ENCODE peak calls at places on chromosomes 11 and 22, in four cellular contexts. One of them, this sample, is unnamed.

GRCh38 chr22:46108564-46109473 is 41.5 kb upstream of the PPARA start:
- DNase-seq in AG09319: no peak
- DNase-seq in HFF-Myc: no peak
- DNase-seq in activated CD8-positive, alpha-beta T cell treated with anti-CD3 and anti-CD28 coated beads for 36 hours: no peak
- DNase-seq in this sample: no peak

GRCh38 chr11:85663781-85664560 is 958 bp downstream of the CREBZF start:
- DNase-seq in AG09319: no peak
- DNase-seq in HFF-Myc: no peak
- DNase-seq in activated CD8-positive, alpha-beta T cell treated with anti-CD3 and anti-CD28 coated beads for 36 hours: peak
- DNase-seq in this sample: no peak

GRCh38 chr11:44568706-44569473 is 3.4 kb downstream of the CD82 start:
- DNase-seq in AG09319: peak
- DNase-seq in HFF-Myc: peak
- DNase-seq in activated CD8-positive, alpha-beta T cell treated with anti-CD3 and anti-CD28 coated beads for 36 hours: peak
- DNase-seq in this sample: peak

GRCh38 chr11:64650923-64651523 is 60.0 kb downstream of the SLC22A12 start:
- DNase-seq in AG09319: no peak
- DNase-seq in HFF-Myc: no peak
- DNase-seq in activated CD8-positive, alpha-beta T cell treated with anti-CD3 and anti-CD28 coated beads for 36 hours: no peak
- DNase-seq in this sample: no peak

GRCh38 chr11:92269841-92270240 is 45.2 kb downstream of the FAT3 start:
- DNase-seq in AG09319: no peak
- DNase-seq in HFF-Myc: no peak
- DNase-seq in activated CD8-positive, alpha-beta T cell treated with anti-CD3 and anti-CD28 coated beads for 36 hours: no peak
- DNase-seq in this sample: no peak

GRCh38 chr11:68106165-68106940 is 14.8 kb downstream of the CHKA start:
- DNase-seq in AG09319: no peak
- DNase-seq in HFF-Myc: no peak
- DNase-seq in activated CD8-positive, alpha-beta T cell treated with anti-CD3 and anti-CD28 coated beads for 36 hours: no peak
- DNase-seq in this sample: no peak

GRCh38 chr11:8732748-8733241 is 50.2 kb downstream of the RPL27A start:
- DNase-seq in AG09319: peak
- DNase-seq in HFF-Myc: no peak
- DNase-seq in activated CD8-positive, alpha-beta T cell treated with anti-CD3 and anti-CD28 coated beads for 36 hours: no peak
- DNase-seq in this sample: no peak

GRCh38 chr11:64842851-64843841 is 1.3 kb downstream of the CDC42BPG start:
- DNase-seq in AG09319: no peak
- DNase-seq in HFF-Myc: no peak
- DNase-seq in activated CD8-positive, alpha-beta T cell treated with anti-CD3 and anti-CD28 coated beads for 36 hours: no peak
- DNase-seq in this sample: no peak

GRCh38 chr11:23840872-23841271 is 656.0 kb upstream of the LUZP2 start:
- DNase-seq in AG09319: no peak
- DNase-seq in HFF-Myc: no peak
- DNase-seq in activated CD8-positive, alpha-beta T cell treated with anti-CD3 and anti-CD28 coated beads for 36 hours: no peak
- DNase-seq in this sample: no peak

GRCh38 chr11:129191649-129192048 is 476 bp downstream of the ARHGAP32 start:
- DNase-seq in AG09319: no peak
- DNase-seq in HFF-Myc: no peak
- DNase-seq in activated CD8-positive, alpha-beta T cell treated with anti-CD3 and anti-CD28 coated beads for 36 hours: no peak
- DNase-seq in this sample: no peak

GRCh38 chr22:31603081-31603525 is 58.9 kb downstream of the PISD start:
- DNase-seq in AG09319: no peak
- DNase-seq in HFF-Myc: no peak
- DNase-seq in activated CD8-positive, alpha-beta T cell treated with anti-CD3 and anti-CD28 coated beads for 36 hours: peak
- DNase-seq in this sample: no peak

GRCh38 chr11:92670293-92670890 is 299.1 kb upstream of the MTNR1B start:
- DNase-seq in AG09319: no peak
- DNase-seq in HFF-Myc: no peak
- DNase-seq in activated CD8-positive, alpha-beta T cell treated with anti-CD3 and anti-CD28 coated beads for 36 hours: no peak
- DNase-seq in this sample: no peak

DNA sequence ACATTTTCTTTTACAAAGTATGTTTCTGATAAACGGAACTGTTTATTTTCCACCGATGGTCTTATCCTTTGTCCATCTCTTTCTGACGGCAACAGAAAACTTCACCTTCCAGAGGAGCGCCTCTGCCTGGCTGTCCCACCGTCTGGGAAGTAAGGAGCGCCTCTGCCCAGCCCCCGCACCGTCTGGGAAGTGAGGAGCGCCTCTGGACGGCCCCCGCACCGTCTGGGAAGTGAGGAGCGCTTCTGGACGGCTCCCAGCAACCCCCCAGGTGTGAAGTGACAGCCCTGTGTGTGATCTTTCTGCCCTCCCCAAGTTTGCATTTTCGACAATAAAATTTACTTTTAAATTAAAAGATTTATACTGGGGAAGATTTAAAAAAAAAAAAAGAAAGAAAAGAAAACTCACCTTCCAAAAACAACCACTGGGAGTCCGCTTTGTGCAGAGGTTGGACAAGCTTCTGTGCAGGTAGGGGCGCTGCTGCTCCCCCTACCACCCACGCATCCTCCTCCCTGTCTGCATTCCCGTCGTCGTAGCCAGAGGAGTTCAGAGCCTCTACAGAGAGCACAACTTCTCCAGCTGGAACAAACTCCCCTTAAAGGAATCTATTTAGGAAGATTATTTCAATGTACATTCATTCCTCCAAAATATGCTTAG is 1.0 kb upstream of the APOBEC3B start:
- DNase-seq in AG09319: no peak
- DNase-seq in HFF-Myc: no peak
- DNase-seq in activated CD8-positive, alpha-beta T cell treated with anti-CD3 and anti-CD28 coated beads for 36 hours: peak
- DNase-seq in this sample: peak
- TF ChIP-seq CTCF in AG09319: peak
- TF ChIP-seq CTCF in HFF-Myc: peak
- TF ChIP-seq CTCF in activated CD8-positive, alpha-beta T cell treated with anti-CD3 and anti-CD28 coated beads for 36 hours: peak
- TF ChIP-seq CTCF in this sample: peak

GRCh38 chr22:26672060-26672471 is 14.7 kb downstream of the MIAT start:
- DNase-seq in AG09319: no peak
- DNase-seq in HFF-Myc: no peak
- DNase-seq in activated CD8-positive, alpha-beta T cell treated with anti-CD3 and anti-CD28 coated beads for 36 hours: peak
- DNase-seq in this sample: no peak

GRCh38 chr22:26675687-26676273 is 18.4 kb downstream of the MIAT start:
- DNase-seq in AG09319: no peak
- DNase-seq in HFF-Myc: no peak
- DNase-seq in activated CD8-positive, alpha-beta T cell treated with anti-CD3 and anti-CD28 coated beads for 36 hours: no peak
- DNase-seq in this sample: no peak

GRCh38 chr22:26673485-26673884 is 16.1 kb downstream of the MIAT start:
- DNase-seq in AG09319: no peak
- DNase-seq in HFF-Myc: no peak
- DNase-seq in activated CD8-positive, alpha-beta T cell treated with anti-CD3 and anti-CD28 coated beads for 36 hours: peak
- DNase-seq in this sample: no peak

GRCh38 chr22:26672590-26673468 is 15.4 kb downstream of the MIAT start:
- DNase-seq in AG09319: peak
- DNase-seq in HFF-Myc: peak
- DNase-seq in activated CD8-positive, alpha-beta T cell treated with anti-CD3 and anti-CD28 coated beads for 36 hours: peak
- DNase-seq in this sample: peak

GRCh38 chr22:26674211-26675190 is 17.1 kb downstream of the MIAT start:
- DNase-seq in AG09319: no peak
- DNase-seq in HFF-Myc: no peak
- DNase-seq in activated CD8-positive, alpha-beta T cell treated with anti-CD3 and anti-CD28 coated beads for 36 hours: peak
- DNase-seq in this sample: no peak
- TF ChIP-seq CTCF in AG09319: no peak
- TF ChIP-seq CTCF in HFF-Myc: no peak
- TF ChIP-seq CTCF in activated CD8-positive, alpha-beta T cell treated with anti-CD3 and anti-CD28 coated beads for 36 hours: no peak
- TF ChIP-seq CTCF in this sample: no peak

GRCh38 chr22:35841907-35842518 is 124.3 kb downstream of the APOL5 start:
- DNase-seq in AG09319: no peak
- DNase-seq in HFF-Myc: no peak
- DNase-seq in activated CD8-positive, alpha-beta T cell treated with anti-CD3 and anti-CD28 coated beads for 36 hours: no peak
- DNase-seq in this sample: no peak

GRCh38 chr22:35839811-35840739 is 122.4 kb downstream of the APOL5 start:
- DNase-seq in AG09319: peak
- DNase-seq in HFF-Myc: peak
- DNase-seq in activated CD8-positive, alpha-beta T cell treated with anti-CD3 and anti-CD28 coated beads for 36 hours: peak
- DNase-seq in this sample: peak

GRCh38 chr22:35837328-35837727 is 119.7 kb downstream of the APOL5 start:
- DNase-seq in AG09319: no peak
- DNase-seq in HFF-Myc: no peak
- DNase-seq in activated CD8-positive, alpha-beta T cell treated with anti-CD3 and anti-CD28 coated beads for 36 hours: no peak
- DNase-seq in this sample: no peak

GRCh38 chr22:35835998-35836691 is 118.5 kb downstream of the APOL5 start:
- DNase-seq in AG09319: peak
- DNase-seq in HFF-Myc: peak
- DNase-seq in activated CD8-positive, alpha-beta T cell treated with anti-CD3 and anti-CD28 coated beads for 36 hours: no peak
- DNase-seq in this sample: peak

DNA sequence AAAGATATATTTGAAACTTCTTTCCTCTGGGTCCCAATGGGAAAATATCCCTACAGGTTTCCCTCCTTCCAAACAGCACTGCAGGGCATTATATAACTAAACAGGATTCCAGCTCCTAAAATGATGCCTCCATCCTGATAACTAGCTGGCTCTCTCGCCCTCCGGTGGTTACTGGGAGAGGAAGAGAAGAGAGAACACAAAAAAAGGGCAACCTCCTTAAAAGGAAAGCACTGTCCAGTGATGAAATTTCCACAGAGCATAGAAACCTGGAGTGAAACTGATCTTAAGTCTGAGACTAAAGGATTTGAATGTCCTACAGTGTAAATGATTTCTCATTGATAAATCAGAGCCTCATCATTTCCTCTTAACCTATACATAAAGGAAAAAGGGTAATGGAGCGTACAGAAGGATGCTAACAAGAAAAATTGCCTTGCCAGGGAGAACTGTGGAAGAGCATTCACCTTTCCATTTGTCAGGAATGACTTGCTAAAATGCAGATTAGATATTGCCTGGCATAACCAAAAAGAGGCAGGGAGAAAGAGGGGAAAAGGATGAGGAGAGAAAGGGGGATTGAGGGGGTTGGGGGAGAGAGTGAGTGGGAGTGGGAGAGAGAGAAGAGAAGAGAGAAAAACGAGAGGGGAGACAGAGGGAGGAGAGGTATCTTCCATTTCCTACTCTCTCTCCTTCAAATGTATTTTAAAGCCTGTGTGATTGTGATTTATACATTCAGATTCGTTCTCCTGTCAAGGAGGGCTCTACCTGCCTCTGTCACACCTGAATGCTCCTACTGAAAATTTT is 121.4 kb downstream of the APOL5 start:
- DNase-seq in AG09319: peak
- DNase-seq in HFF-Myc: no peak
- DNase-seq in activated CD8-positive, alpha-beta T cell treated with anti-CD3 and anti-CD28 coated beads for 36 hours: peak
- DNase-seq in this sample: no peak
- TF ChIP-seq CTCF in AG09319: peak
- TF ChIP-seq CTCF in HFF-Myc: peak
- TF ChIP-seq CTCF in activated CD8-positive, alpha-beta T cell treated with anti-CD3 and anti-CD28 coated beads for 36 hours: no peak
- TF ChIP-seq CTCF in this sample: peak

DNA sequence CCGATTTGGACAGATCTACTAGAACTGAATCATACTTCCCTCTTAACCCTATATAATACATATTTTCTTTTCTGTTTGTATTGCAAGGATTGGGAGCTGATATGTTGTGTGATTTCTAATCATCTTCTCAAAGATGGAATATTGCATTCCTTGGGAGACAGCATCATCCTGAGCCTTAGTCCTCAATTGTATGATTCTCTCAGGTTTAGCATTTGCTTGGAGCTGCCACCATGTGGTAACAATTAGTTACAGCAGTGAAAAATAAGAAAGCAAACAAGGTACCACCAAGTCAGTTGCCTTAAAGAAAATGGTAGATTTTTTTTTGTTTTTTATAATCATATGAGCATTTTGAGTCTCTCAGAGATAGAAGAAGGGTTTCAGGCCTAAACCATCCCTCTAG is 11.9 kb downstream of the SNX19 start:
- DNase-seq in AG09319: no peak
- DNase-seq in HFF-Myc: no peak
- DNase-seq in activated CD8-positive, alpha-beta T cell treated with anti-CD3 and anti-CD28 coated beads for 36 hours: no peak
- DNase-seq in this sample: no peak
- TF ChIP-seq CTCF in AG09319: peak
- TF ChIP-seq CTCF in HFF-Myc: peak
- TF ChIP-seq CTCF in activated CD8-positive, alpha-beta T cell treated with anti-CD3 and anti-CD28 coated beads for 36 hours: no peak
- TF ChIP-seq CTCF in this sample: peak

DNA sequence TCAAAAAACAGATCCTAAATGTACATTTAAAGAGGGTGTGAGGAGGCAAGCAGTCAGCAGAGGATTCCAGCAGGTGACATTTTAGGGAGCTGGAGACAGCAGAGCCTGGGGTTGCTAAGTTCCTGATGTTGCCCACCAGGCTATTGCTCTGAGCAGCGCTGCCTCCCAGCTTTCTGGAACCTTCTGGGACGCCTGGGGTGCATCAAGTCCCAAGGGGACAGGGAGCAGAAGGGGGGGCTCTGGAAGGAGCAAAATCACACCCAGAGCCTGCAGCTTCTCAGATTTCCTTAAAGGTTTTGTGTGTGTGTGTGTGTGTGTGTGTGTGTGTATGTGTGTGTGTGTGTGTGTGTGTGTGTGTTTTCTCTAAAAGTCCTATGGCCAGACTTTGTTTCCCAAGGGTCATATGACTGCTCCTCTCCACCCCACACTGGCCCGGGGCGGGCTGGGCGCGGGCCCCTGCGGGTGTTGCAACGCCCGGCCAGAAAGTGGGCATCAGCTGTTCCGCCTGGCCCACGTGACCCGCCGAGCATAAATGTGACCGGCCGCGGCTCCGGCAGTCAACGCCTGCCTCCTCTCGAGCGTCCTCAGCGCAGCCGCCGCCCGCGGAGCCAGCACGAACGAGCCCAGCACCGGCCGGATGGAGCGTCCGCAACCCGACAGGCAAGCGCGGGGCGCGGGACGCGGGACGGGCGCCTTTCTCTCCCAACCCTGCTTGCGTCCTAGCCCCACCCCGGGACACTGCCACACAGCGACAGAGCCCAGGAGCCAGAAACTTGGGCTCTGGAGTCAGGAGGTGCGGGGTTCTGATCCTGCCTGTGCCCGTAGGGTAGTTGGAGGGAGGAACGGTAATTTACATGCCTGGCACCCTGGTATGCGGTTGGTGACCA is at the start of gene HMOX1:
- DNase-seq in AG09319: peak
- DNase-seq in HFF-Myc: peak
- DNase-seq in activated CD8-positive, alpha-beta T cell treated with anti-CD3 and anti-CD28 coated beads for 36 hours: peak
- DNase-seq in this sample: no peak
- TF ChIP-seq CTCF in AG09319: peak
- TF ChIP-seq CTCF in HFF-Myc: no peak
- TF ChIP-seq CTCF in activated CD8-positive, alpha-beta T cell treated with anti-CD3 and anti-CD28 coated beads for 36 hours: no peak
- TF ChIP-seq CTCF in this sample: no peak

This sample was measured in kidney epithelial cell.